ENCODE peak calls at places on chromosomes 11 and 22, in ten cellular contexts. Y is posterior cingulate gyrus, B is NCI-H460, K is psoas muscle, V is cardiac muscle cell, J is left ventricle myocardium superior, C is GM12891, F is Calu3, X is amniotic epithelial cell, Q is SJSA1. M is an unnamed sample.

GRCh38 chr11:122642472-122642922 is 13.0 kb upstream of the UBASH3B start:
- DNase-seq in X (peak), F (peak), V (peak), J (no peak), C (no peak), Y (no peak), B (peak), Q (peak), K (no peak), M (no peak)

GRCh38 chr11:18230859-18231258 is 5.7 kb downstream of the SAA4 start:
- DNase-seq in J (no peak), B (no peak), C (no peak), X (no peak), F (no peak), Y (no peak), Q (no peak), V (no peak), K (no peak), M (no peak)

GRCh38 chr11:68390315-68390714 is 70.2 kb upstream of the PPP6R3 start:
- DNase-seq in Y (no peak), V (no peak), B (no peak), J (no peak), X (no peak), Q (no peak), C (no peak), K (no peak), F (no peak), M (no peak)

GRCh38 chr22:36864454-36865215 is 3.8 kb downstream of the NCF4 start:
- DNase-seq in F (no peak), K (no peak), J (no peak), C (no peak), Y (no peak), B (no peak), X (no peak), V (no peak), Q (no peak), M (no peak)

GRCh38 chr11:27648840-27649239 is 51.4 kb downstream of the BDNF start:
- DNase-seq in X (peak), K (no peak), B (no peak), V (no peak), Q (no peak), Y (no peak), F (no peak), J (no peak), C (no peak), M (no peak)

GRCh38 chr22:27685515-27685914 is 116.0 kb downstream of the MN1 start:
- DNase-seq in V (no peak), F (no peak), C (no peak), X (no peak), Q (no peak), B (no peak), Y (peak), J (peak), K (peak), M (no peak)

GRCh38 chr11:119624102-119624615 is 104.8 kb downstream of the NECTIN1 start:
- DNase-seq in B (no peak), Q (no peak), J (no peak), F (no peak), X (no peak), C (peak), Y (peak), V (no peak), K (no peak), M (no peak)

GRCh38 chr11:17218403-17218802 is 10.6 kb upstream of the PIK3C2A start:
- DNase-seq in Y (no peak), C (no peak), K (no peak), V (no peak), Q (no peak), J (no peak), X (no peak), B (no peak), F (no peak), M (no peak)

GRCh38 chr11:77193167-77193566 is 65.1 kb downstream of the MYO7A start:
- DNase-seq in J (no peak), C (no peak), X (no peak), F (no peak), Y (no peak), K (no peak), Q (no peak), B (no peak), V (no peak), M (no peak)

GRCh38 chr11:76512851-76513653 is 68.2 kb downstream of the EMSY start:
- DNase-seq in Y (no peak), X (peak), B (peak), C (no peak), J (no peak), F (no peak), V (peak), K (no peak), Q (no peak), M (no peak)

GRCh38 chr11:74282421-74282820 is 29.0 kb downstream of the P4HA3 start:
- DNase-seq in K (no peak), J (no peak), C (no peak), Y (no peak), F (no peak), V (no peak), B (no peak), X (no peak), Q (no peak), M (no peak)

GRCh38 chr11:116481126-116481644 is 291.6 kb downstream of the BUD13 start:
- DNase-seq in V (no peak), Y (no peak), Q (no peak), F (no peak), J (no peak), C (no peak), B (no peak), X (no peak), K (no peak), M (no peak)

GRCh38 chr11:35126000-35126878 is 12.7 kb upstream of the CD44 start:
- DNase-seq in F (no peak), Q (no peak), V (no peak), Y (no peak), X (no peak), K (no peak), B (no peak), J (no peak), C (no peak), M (no peak)

GRCh38 chr11:2294340-2295290 is 7.1 kb downstream of the C11orf21 start:
- DNase-seq in B (no peak), K (no peak), C (no peak), Y (no peak), F (no peak), V (no peak), J (no peak), X (no peak), Q (peak), M (no peak)

GRCh38 chr22:23306438-23306921 is 126.2 kb downstream of the BCR start:
- DNase-seq in K (no peak), V (no peak), C (no peak), J (peak), F (no peak), B (no peak), Y (no peak), Q (peak), X (peak), M (no peak)

GRCh38 chr22:47088480-47089145 is 326.2 kb downstream of the TBC1D22A start:
- DNase-seq in J (no peak), F (no peak), K (no peak), Q (no peak), B (no peak), C (no peak), V (no peak), Y (no peak), X (no peak), M (no peak)

GRCh38 chr11:68950776-68951175 is 30.0 kb downstream of the MRGPRD start:
- DNase-seq in Y (no peak), K (no peak), V (no peak), Q (no peak), X (no peak), F (no peak), J (no peak), C (no peak), B (no peak), M (no peak)

GRCh38 chr11:12303431-12304149 is 73.8 kb upstream of the PARVA start:
- DNase-seq in B (no peak), Y (no peak), J (no peak), K (no peak), F (no peak), C (no peak), Q (no peak), V (no peak), X (peak), M (no peak)

GRCh38 chr22:22692707-22693530 is 48.5 kb downstream of the GGTLC2 start:
- DNase-seq in X (peak), Q (no peak), J (no peak), K (no peak), C (peak), Y (no peak), F (peak), V (no peak), B (no peak), M (no peak)

GRCh38 chr11:86269645-86270044 is 25.1 kb downstream of the EED start:
- DNase-seq in C (no peak), B (no peak), Y (no peak), X (no peak), Q (no peak), V (no peak), F (no peak), K (no peak), J (no peak), M (no peak)

GRCh38 chr11:68142441-68143309 is 21.5 kb upstream of the CHKA start:
- DNase-seq in K (no peak), J (no peak), B (no peak), Y (no peak), F (no peak), X (no peak), V (no peak), C (no peak), Q (no peak), M (no peak)

GRCh38 chr11:111733009-111733408 is 33.2 kb downstream of the PPP2R1B start:
- DNase-seq in X (peak), K (peak), J (peak), F (no peak), V (no peak), Y (no peak), B (no peak), Q (peak), C (no peak), M (no peak)

GRCh38 chr22:40023226-40023925 is 28.6 kb downstream of the FAM83F start:
- DNase-seq in J (no peak), X (no peak), C (no peak), V (no peak), Y (peak), B (no peak), K (no peak), Q (no peak), F (no peak), M (no peak)

GRCh38 chr11:118533769-118534729 is 3.1 kb downstream of the TMEM25 start:
- DNase-seq in Q (no peak), F (no peak), C (no peak), Y (peak), J (no peak), K (no peak), V (no peak), B (no peak), X (no peak), M (peak)

GRCh38 chr22:40040927-40041326 is 46.2 kb downstream of the FAM83F start:
- DNase-seq in B (no peak), Q (no peak), X (peak), Y (peak), C (no peak), F (no peak), K (peak), V (peak), J (peak), M (no peak)

GRCh38 chr11:130315354-130315970 is 745 bp upstream of the ZBTB44 start:
- DNase-seq in Q (no peak), K (peak), C (peak), J (peak), F (peak), V (no peak), Y (no peak), B (no peak), X (no peak), M (no peak)

GRCh38 chr22:36740716-36741115 is 35.2 kb downstream of the IFT27 start:
- DNase-seq in C (no peak), F (no peak), Y (no peak), K (no peak), Q (no peak), V (no peak), X (no peak), J (no peak), B (no peak), M (no peak)

GRCh38 chr11:59283825-59284772 is 71.4 kb upstream of the MPEG1 start:
- DNase-seq in B (peak), Y (no peak), F (peak), C (no peak), X (peak), Q (no peak), K (no peak), V (peak), J (no peak), M (no peak)

GRCh38 chr11:99325807-99326206 is 305.1 kb downstream of the CNTN5 start:
- DNase-seq in K (no peak), Q (peak), J (no peak), X (peak), V (no peak), Y (no peak), B (peak), C (no peak), F (no peak), M (no peak)

GRCh38 chr22:39478461-39478860 is 21.6 kb downstream of the MGAT3 start:
- DNase-seq in X (peak), C (no peak), K (no peak), Y (no peak), B (no peak), Q (no peak), F (peak), J (peak), V (peak), M (no peak)

GRCh38 chr11:2821891-2822290 is 63.7 kb downstream of the CDKN1C start:
- DNase-seq in Y (peak), V (no peak), C (no peak), B (no peak), F (no peak), Q (no peak), K (peak), X (no peak), J (no peak), M (no peak)

GRCh38 chr11:47591764-47592163 is 2.4 kb downstream of the C1QTNF4 start:
- DNase-seq in V (no peak), B (no peak), X (no peak), F (no peak), K (no peak), C (no peak), Y (no peak), J (no peak), Q (no peak), M (no peak)

GRCh38 chr11:17021550-17021949 is 7.3 kb upstream of the PLEKHA7 start:
- DNase-seq in F (no peak), X (peak), Y (no peak), K (no peak), V (no peak), J (no peak), C (no peak), B (no peak), Q (no peak), M (no peak)

GRCh38 chr11:120120805-120121335 is 17.0 kb downstream of the TRIM29 start:
- DNase-seq in B (no peak), Q (no peak), J (no peak), K (no peak), V (no peak), F (no peak), C (no peak), X (no peak), Y (peak), M (no peak)